ENCODE peak calls at places on chromosome 17, in five cellular contexts. H is AG09319, B is right lobe of liver, L is A549, O is AG04450. M is an unnamed sample.

GRCh38 chr17:1752425-1752941 is 9.4 kb upstream of the SERPINF1 start:
- DNase-seq in H (no peak), B (no peak), L (peak), O (no peak), M (peak)

GRCh38 chr17:19714542-19715411 is 1.6 kb downstream of the SLC47A2 start:
- DNase-seq in H (no peak), B (no peak), L (no peak), O (no peak), M (peak)

GRCh38 chr17:68184816-68185436 is 62.9 kb upstream of the AMZ2 start:
- DNase-seq in H (no peak), B (no peak), L (no peak), O (no peak), M (no peak)

GRCh38 chr17:4074831-4075495 is 67.9 kb downstream of the ZZEF1 start:
- DNase-seq in H (no peak), B (no peak), L (peak), O (peak), M (peak)

GRCh38 chr17:21286771-21287702 is 2.5 kb downstream of the MAP2K3 start:
- DNase-seq in H (no peak), B (no peak), L (peak), O (no peak), M (peak)

GRCh38 chr17:83054518-83055125 is 24.8 kb upstream of the METRNL start:
- DNase-seq in H (no peak), B (no peak), L (no peak), O (no peak), M (no peak)

GRCh38 chr17:72301887-72302286 is 181.1 kb downstream of the SOX9 start:
- DNase-seq in H (no peak), B (no peak), L (no peak), O (no peak), M (no peak)

GRCh38 chr17:12567077-12568053 is 98.3 kb upstream of the MYOCD start:
- DNase-seq in H (no peak), B (no peak), L (no peak), O (no peak), M (no peak)

GRCh38 chr17:56752263-56752662 is 81.5 kb downstream of the C17orf67 start:
- DNase-seq in H (no peak), B (no peak), L (no peak), O (no peak), M (no peak)

GRCh38 chr17:11564483-11565380 is 33.5 kb upstream of the DNAH9 start:
- DNase-seq in H (no peak), B (no peak), L (no peak), O (no peak), M (no peak)

GRCh38 chr17:43444223-43445008 is 39.4 kb upstream of the DHX8 start:
- DNase-seq in H (peak), B (no peak), L (no peak), O (no peak), M (no peak)

GRCh38 chr17:7842950-7843535 is 9.0 kb downstream of the KDM6B start:
- DNase-seq in H (no peak), B (peak), L (peak), O (peak), M (no peak)

GRCh38 chr17:54537656-54538055 is 363.0 kb upstream of the TOM1L1 start:
- DNase-seq in H (no peak), B (no peak), L (no peak), O (no peak), M (no peak)

GRCh38 chr17:50550661-50551432 is 3.9 kb downstream of the SPATA20 start:
- DNase-seq in H (peak), B (peak), L (peak), O (peak), M (peak)

GRCh38 chr17:1792495-1793446 is 30.9 kb downstream of the SERPINF1 start:
- DNase-seq in H (no peak), B (peak), L (no peak), O (no peak), M (no peak)

GRCh38 chr17:27520571-27521185 is 64.4 kb downstream of the KSR1 start:
- DNase-seq in H (no peak), B (no peak), L (no peak), O (no peak), M (no peak)

GRCh38 chr17:55116440-55116914 is 147.9 kb downstream of the STXBP4 start:
- DNase-seq in H (no peak), B (no peak), L (no peak), O (no peak), M (no peak)

GRCh38 chr17:62902573-62903229 is 63.3 kb upstream of the TANC2 start:
- DNase-seq in H (no peak), B (no peak), L (no peak), O (no peak), M (no peak)

GRCh38 chr17:58325976-58326468 is 2.6 kb downstream of the TSPOAP1 start:
- DNase-seq in H (no peak), B (peak), L (peak), O (no peak), M (no peak)
- TF ChIP-seq CTCF in H (no peak), B (no peak), L (no peak), O (no peak), M (no peak)

DNA sequence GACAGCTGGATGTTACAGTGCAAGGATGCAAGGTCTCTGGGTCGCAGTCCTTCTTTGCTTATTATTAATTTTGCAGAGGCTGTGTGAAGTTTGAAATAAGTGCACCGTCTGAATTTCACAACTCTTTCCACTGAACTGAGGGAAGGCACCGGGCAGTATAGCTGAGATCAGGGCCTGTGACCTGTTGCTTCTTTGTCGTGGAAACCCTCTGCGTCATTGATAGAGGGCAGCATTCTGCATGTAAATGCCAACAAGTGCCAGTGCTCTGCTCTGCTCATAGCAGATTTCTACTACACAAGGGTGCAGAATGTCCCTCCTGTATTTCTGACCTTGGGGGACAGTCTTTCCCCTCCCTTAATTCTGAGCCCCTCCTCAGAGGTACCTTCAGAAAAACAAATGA is 26.0 kb downstream of the CD300LF start:
- DNase-seq in H (no peak), B (no peak), L (peak), O (no peak), M (no peak)
- TF ChIP-seq CTCF in H (no peak), B (peak), L (no peak), O (no peak), M (no peak)

GRCh38 chr17:17401271-17401781 is 75.5 kb upstream of the MED9 start:
- DNase-seq in H (no peak), B (peak), L (peak), O (no peak), M (peak)
- TF ChIP-seq CTCF in H (no peak), B (peak), L (no peak), O (peak), M (no peak)

DNA sequence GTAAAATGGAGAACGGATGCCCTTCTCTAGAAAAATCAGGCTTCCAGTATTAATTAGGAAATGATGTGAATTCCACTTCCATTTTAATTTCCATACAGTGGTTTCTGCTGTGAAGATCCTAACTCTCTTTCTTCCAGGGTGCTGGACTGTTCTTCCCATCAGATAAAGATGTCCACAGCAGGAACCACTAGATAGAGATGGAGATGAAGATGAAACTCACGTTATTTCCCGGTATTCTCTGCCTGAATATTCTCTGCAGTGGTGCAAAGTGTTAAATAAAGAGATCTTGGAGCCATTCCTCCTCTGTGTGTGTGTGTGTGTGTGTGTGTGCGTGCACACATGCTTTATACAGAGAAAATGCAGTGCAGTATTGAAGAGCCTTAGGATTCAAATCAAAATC is 727.5 kb downstream of the KCNJ2 start:
- DNase-seq in H (no peak), B (no peak), L (no peak), O (no peak), M (no peak)
- TF ChIP-seq CTCF in H (no peak), B (peak), L (no peak), O (no peak), M (no peak)

GRCh38 chr17:34517406-34517805 is 62.0 kb upstream of the TMEM132E start:
- DNase-seq in H (no peak), B (no peak), L (no peak), O (no peak), M (no peak)

DNA sequence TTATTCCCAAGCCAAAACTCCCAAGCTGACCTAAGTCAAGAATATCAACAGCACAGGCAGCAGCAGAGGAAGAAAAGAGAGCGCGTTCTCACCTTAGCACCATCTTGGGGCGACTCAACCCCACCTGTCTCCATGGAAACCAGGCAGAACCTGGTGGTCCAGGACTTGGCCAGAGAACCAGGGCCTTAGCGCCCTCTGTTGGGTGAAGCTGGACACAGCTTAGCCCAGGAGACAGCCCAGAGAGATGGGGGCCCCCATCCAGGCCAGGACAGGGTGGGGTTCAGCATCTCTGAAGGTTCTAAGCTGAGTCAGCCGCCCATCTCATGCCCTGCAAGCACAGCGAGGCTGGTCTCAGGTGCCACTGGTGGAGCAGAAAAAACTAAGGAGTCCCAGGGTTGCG is 60.1 kb upstream of the TMEM132E start:
- DNase-seq in H (no peak), B (no peak), L (peak), O (no peak), M (peak)
- TF ChIP-seq CTCF in H (peak), B (peak), L (peak), O (peak), M (peak)

GRCh38 chr17:28902819-28903545 is at the start of gene DHRS13:
- DNase-seq in H (peak), B (peak), L (peak), O (peak), M (peak)
- TF ChIP-seq CTCF in H (peak), B (peak), L (peak), O (peak), M (peak)

DNA sequence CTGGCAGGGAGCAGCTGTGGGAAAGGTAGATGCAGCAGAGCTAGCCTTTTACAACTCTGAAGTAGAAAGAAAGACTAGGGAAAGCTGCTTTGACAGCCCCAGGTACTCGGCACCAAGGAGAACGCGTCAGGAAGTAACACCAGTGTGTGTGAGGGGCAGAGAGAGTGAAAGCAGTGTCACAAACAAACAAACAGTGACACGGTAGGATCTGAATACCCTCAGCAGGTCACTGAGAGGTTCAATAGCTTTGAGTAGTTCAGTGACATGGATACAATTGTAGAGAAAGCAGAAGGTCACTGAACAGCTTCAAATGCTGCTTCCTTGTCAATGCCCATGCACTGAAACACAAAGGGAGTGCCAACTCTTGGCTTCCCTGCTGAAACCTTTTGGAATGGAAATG is 150.3 kb upstream of the C17orf78 start:
- DNase-seq in H (no peak), B (no peak), L (no peak), O (no peak), M (no peak)
- TF ChIP-seq CTCF in H (no peak), B (no peak), L (no peak), O (no peak), M (no peak)

GRCh38 chr17:17870292-17870691 is 33.5 kb upstream of the SREBF1 start:
- DNase-seq in H (no peak), B (no peak), L (no peak), O (no peak), M (no peak)
- TF ChIP-seq CTCF in H (no peak), B (no peak), L (peak), O (no peak), M (no peak)

GRCh38 chr17:39604911-39605491 is 2.7 kb downstream of the NEUROD2 start:
- DNase-seq in H (no peak), B (no peak), L (no peak), O (no peak), M (peak)
- TF ChIP-seq CTCF in H (no peak), B (no peak), L (no peak), O (no peak), M (no peak)